ENCODE peak calls at places on chromosome 14, in six cellular contexts. I is WERI-Rb-1, G is right atrium auricular region, K is colonic mucosa, Q is upper lobe of right lung, S is transverse colon. P is an unnamed sample.

GRCh38 chr14:90551070-90551704 is 154.4 kb downstream of the CALM1 start:
- DNase-seq in K (no peak), I (no peak), G (no peak), S (no peak), Q (no peak), P (no peak)

GRCh38 chr14:101554991-101555668 is 6.2 kb upstream of the DIO3 start:
- DNase-seq in Q (no peak), K (peak; percentile 72), G (no peak), I (no peak), S (peak; percentile 71), P (no peak)

GRCh38 chr14:47917344-47917954 is 242.0 kb upstream of the MDGA2 start:
- DNase-seq in K (no peak), S (no peak), I (peak; percentile 45), Q (no peak), G (no peak), P (no peak)

GRCh38 chr14:103527408-103528157 is 1.4 kb upstream of the TRMT61A start:
- DNase-seq in G (no peak), K (no peak), I (no peak), Q (no peak), S (peak; percentile 24), P (peak; percentile 70)

GRCh38 chr14:88154321-88154720 is 149.4 kb downstream of the GPR65 start:
- DNase-seq in I (no peak), S (no peak), G (no peak), Q (no peak), K (no peak), P (no peak)

GRCh38 chr14:36661506-36662257 is at the start of gene PAX9:
- DNase-seq in I (no peak), G (no peak), Q (peak; percentile 86), S (peak; percentile 86), K (peak; percentile 90), P (no peak)

GRCh38 chr14:36111822-36112583 is 64.5 kb downstream of the PTCSC3 start:
- DNase-seq in Q (no peak), K (no peak), I (no peak), S (no peak), G (no peak), P (no peak)

GRCh38 chr14:92914087-92914656 is 8.8 kb upstream of the CHGA start:
- DNase-seq in Q (no peak), G (no peak), K (peak; percentile 37), S (no peak), I (no peak), P (no peak)

GRCh38 chr14:37195327-37195726 is 2.4 kb upstream of the MIPOL1 start:
- DNase-seq in G (no peak), K (no peak), Q (no peak), I (no peak), S (no peak), P (no peak)

GRCh38 chr14:45807187-45807586 is 554.2 kb upstream of the MIS18BP1 start:
- DNase-seq in G (no peak), K (no peak), S (no peak), I (no peak), Q (no peak), P (no peak)

GRCh38 chr14:62532186-62532585 is 513.1 kb downstream of the KCNH5 start:
- DNase-seq in Q (no peak), K (no peak), S (no peak), G (no peak), I (no peak), P (no peak)

GRCh38 chr14:24086193-24086955 is 7.7 kb upstream of the PCK2 start:
- DNase-seq in Q (no peak), S (no peak), K (no peak), I (peak; percentile 95), G (no peak), P (no peak)

GRCh38 chr14:26128931-26129674 is 468.7 kb downstream of the NOVA1 start:
- DNase-seq in Q (no peak), I (no peak), S (no peak), K (no peak), G (no peak), P (no peak)

GRCh38 chr14:78758333-78758732 is 588.2 kb downstream of the NRXN3 start:
- DNase-seq in K (no peak), I (peak; percentile 69), G (no peak), Q (no peak), S (no peak), P (no peak)

GRCh38 chr14:44438936-44439335 is 68.1 kb downstream of the FSCB start:
- DNase-seq in S (no peak), Q (no peak), I (no peak), K (no peak), G (no peak), P (no peak)

GRCh38 chr14:24179961-24180726 is 8.3 kb downstream of the REC8 start:
- DNase-seq in Q (peak; percentile 50), S (no peak), K (no peak), G (peak; percentile 66), I (no peak), P (no peak)

GRCh38 chr14:24982472-24983155 is 67.3 kb downstream of the STXBP6 start:
- DNase-seq in K (no peak), I (no peak), Q (no peak), G (no peak), S (no peak), P (no peak)

GRCh38 chr14:64421166-64421565 is 33.0 kb downstream of the MTHFD1 start:
- DNase-seq in S (no peak), G (no peak), I (no peak), K (no peak), Q (no peak), P (no peak)

GRCh38 chr14:63922696-63923421 is 70.1 kb downstream of the SYNE2 start:
- DNase-seq in I (no peak), S (peak; percentile 62), Q (no peak), K (peak; percentile 73), G (no peak), P (no peak)

GRCh38 chr14:105475916-105476845 is 1.6 kb downstream of the CRIP2 start:
- DNase-seq in S (no peak), Q (no peak), K (no peak), G (no peak), I (no peak), P (no peak)

GRCh38 chr14:100593751-100594624 is 6.8 kb upstream of the BEGAIN start:
- DNase-seq in I (no peak), G (no peak), Q (peak; percentile 49), S (no peak), K (no peak), P (no peak)

GRCh38 chr14:103057028-103057371 is 349 bp downstream of the CDC42BPB start:
- DNase-seq in Q (peak; percentile 75), I (no peak), K (no peak), S (no peak), G (no peak), P (no peak)

GRCh38 chr14:71625175-71625574 is 307.1 kb upstream of the RGS6 start:
- DNase-seq in S (no peak), Q (no peak), K (no peak), G (no peak), I (no peak), P (no peak)

GRCh38 chr14:100346306-100347091 is 23.4 kb downstream of the SLC25A47 start:
- DNase-seq in S (no peak), I (no peak), G (no peak), K (no peak), Q (no peak), P (no peak)

GRCh38 chr14:21112267-21112666 is 11.4 kb downstream of the TMEM253 start:
- DNase-seq in G (no peak), S (no peak), I (no peak), Q (no peak), K (no peak), P (no peak)

DNA sequence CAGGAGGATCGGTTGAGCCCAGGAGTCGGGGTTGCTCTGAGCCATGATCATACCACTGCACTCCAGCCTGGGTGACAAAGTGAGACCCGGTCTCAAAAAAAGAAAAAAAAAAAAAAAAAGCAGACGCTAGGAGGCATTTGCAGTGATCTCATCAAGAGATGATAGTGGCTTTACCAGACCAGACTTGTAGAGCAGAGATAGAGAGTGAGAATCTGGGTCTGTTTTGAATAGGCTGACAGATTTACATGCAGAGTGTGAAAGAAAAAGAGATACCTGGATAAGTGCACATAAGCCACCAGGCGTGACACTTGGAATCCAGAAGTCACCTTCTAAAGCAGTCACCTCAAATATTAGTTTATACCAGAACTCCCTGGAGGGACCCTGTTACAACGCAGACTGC is 21.1 kb upstream of the FLRT2 start:
- DNase-seq in K (no peak), G (no peak), S (no peak), I (no peak), Q (no peak), P (no peak)
- TF ChIP-seq CTCF in K (no peak), G (no peak), S (no peak), I (no peak), Q (no peak), P (no peak)

GRCh38 chr14:32203928-32204357 is 874 bp upstream of the RNU6-8 start:
- DNase-seq in S (peak; percentile 38), I (no peak), G (no peak), Q (no peak), K (peak; percentile 36), P (no peak)
- TF ChIP-seq CTCF in S (no peak), I (no peak), G (no peak), Q (no peak), K (no peak), P (no peak)

GRCh38 chr14:80543211-80543610 is 331.9 kb upstream of the DIO2 start:
- DNase-seq in Q (no peak), S (no peak), G (no peak), K (no peak), I (no peak), P (no peak)

GRCh38 chr14:80536456-80536855 is 325.2 kb upstream of the DIO2 start:
- DNase-seq in K (no peak), G (no peak), Q (no peak), S (no peak), I (no peak), P (no peak)

GRCh38 chr14:80544366-80544765 is 333.1 kb upstream of the DIO2 start:
- DNase-seq in S (no peak), G (no peak), Q (no peak), I (no peak), K (no peak), P (no peak)

GRCh38 chr14:80535171-80535570 is 323.9 kb upstream of the DIO2 start:
- DNase-seq in Q (no peak), S (no peak), K (no peak), G (no peak), I (no peak), P (no peak)

DNA sequence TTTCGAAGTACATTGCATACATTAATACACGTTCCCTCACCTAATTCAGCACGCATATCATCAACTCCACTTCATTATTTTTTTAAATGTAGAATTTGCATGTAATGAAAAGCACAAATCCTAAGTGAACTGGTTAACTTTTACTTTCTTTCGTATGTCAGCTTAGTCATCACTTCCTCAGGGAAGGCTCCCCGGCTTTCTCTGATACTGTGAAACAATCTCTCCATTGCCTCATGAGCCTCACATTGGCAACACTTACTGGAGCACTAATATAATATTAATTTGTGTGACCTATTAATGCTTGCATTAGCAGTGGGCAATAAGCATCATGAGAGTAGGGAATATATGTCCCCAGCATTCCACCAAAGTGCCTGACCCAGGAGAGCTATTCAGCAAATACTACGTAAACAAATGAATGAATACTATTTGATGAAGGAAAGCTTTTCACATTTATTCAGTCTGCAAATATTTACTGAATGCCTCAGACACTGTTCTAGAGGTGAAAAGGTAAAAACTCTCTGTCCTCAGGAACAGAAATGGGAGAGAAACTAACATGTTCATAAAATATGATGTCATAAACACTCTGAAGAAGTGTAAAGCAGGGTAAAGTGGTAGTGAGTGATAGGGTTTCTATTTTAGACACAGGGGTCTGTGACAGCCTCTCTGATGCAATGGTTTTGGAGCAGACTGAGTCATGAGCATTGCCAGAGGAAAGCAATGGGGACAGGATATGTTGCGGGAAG is 327.5 kb upstream of the DIO2 start:
- DNase-seq in I (no peak), Q (no peak), K (no peak), G (no peak), S (no peak), P (no peak)
- TF ChIP-seq CTCF in I (no peak), Q (no peak), K (no peak), G (no peak), S (no peak), P (no peak)

GRCh38 chr14:94143239-94143638 is 13.8 kb upstream of the IFI27L2 start:
- DNase-seq in I (peak; percentile 73), K (no peak), Q (no peak), G (no peak), S (no peak), P (no peak)
- TF ChIP-seq CTCF in I (peak; percentile 64), K (no peak), Q (peak; percentile 16), G (no peak), S (no peak), P (no peak)

P was measured in activated B cell treated with CpG ODN at 0.5 μM for 24 hours.